ENCODE peak calls at places on chromosome 9, in four cellular contexts. R is thoracic aorta, V is GM23338, B is pancreas. C is an unnamed sample. For H3K4me1, the result is how much of the 10 kb centered on the place peaks cover.

GRCh38 chr9:36074055-36074454 is 37.3 kb downstream of the RECK start:
- DNase-seq in R (no peak), V (no peak), B (no peak), C (no peak)

GRCh38 chr9:127637322-127637847 is 25.3 kb downstream of the STXBP1 start:
- DNase-seq in R (no peak), V (no peak), B (no peak), C (no peak)

GRCh38 chr9:93826905-93827544 is 128.1 kb downstream of the BARX1 start:
- DNase-seq in R (no peak), V (peak), B (no peak), C (peak)

GRCh38 chr9:32431940-32432555 is 47.6 kb downstream of the ACO1 start:
- DNase-seq in R (no peak), V (peak), B (no peak), C (peak)

GRCh38 chr9:72893437-72893836 is 59.4 kb downstream of the ALDH1A1 start:
- DNase-seq in R (no peak), V (no peak), B (no peak), C (no peak)

GRCh38 chr9:76863832-76864231 is 42.1 kb downstream of the PRUNE2 start:
- DNase-seq in R (no peak), V (no peak), B (no peak), C (no peak)

GRCh38 chr9:35937227-35937626 is 20.7 kb downstream of the OR2S2 start:
- DNase-seq in R (no peak), V (no peak), B (no peak), C (no peak)

GRCh38 chr9:37621299-37621934 is 29.0 kb upstream of the TOMM5 start:
- DNase-seq in R (no peak), V (no peak), B (no peak), C (no peak)

GRCh38 chr9:36263662-36264061 is 5.4 kb upstream of the GNE start:
- DNase-seq in R (no peak), V (no peak), B (no peak), C (no peak)

GRCh38 chr9:123080444-123080843 is 47.0 kb downstream of the GPR21 start:
- DNase-seq in R (no peak), V (no peak), B (no peak), C (no peak)

GRCh38 chr9:115106001-115106400 is 12.0 kb downstream of the TNC start:
- DNase-seq in R (no peak), V (no peak), B (no peak), C (no peak)

GRCh38 chr9:36148652-36149051 is 12.1 kb downstream of the GLIPR2 start:
- DNase-seq in R (peak), V (no peak), B (peak), C (peak)

GRCh38 chr9:117744856-117745389 is 40.7 kb downstream of the TLR4 start:
- DNase-seq in R (no peak), V (peak), B (no peak), C (no peak)

GRCh38 chr9:75087279-75087823 is 604 bp downstream of the NMRK1 start:
- DNase-seq in R (no peak), V (peak), B (no peak), C (peak)

GRCh38 chr9:89461302-89461701 is 36.6 kb downstream of the SEMA4D start:
- DNase-seq in R (no peak), V (no peak), B (no peak), C (no peak)

GRCh38 chr9:107248714-107249113 is 34.4 kb upstream of the RAD23B start:
- DNase-seq in R (no peak), V (no peak), B (no peak), C (no peak)

GRCh38 chr9:73805111-73805510 is 653.4 kb downstream of the ANXA1 start:
- DNase-seq in R (no peak), V (no peak), B (no peak), C (no peak)

GRCh38 chr9:92097997-92098482 is 17.2 kb downstream of the SPTLC1 start:
- DNase-seq in R (no peak), V (peak), B (peak), C (peak)

GRCh38 chr9:30065888-30066287 is 2318.6 kb upstream of the ACO1 start:
- DNase-seq in R (no peak), V (no peak), B (no peak), C (no peak)

GRCh38 chr9:92276223-92277007 is 17.1 kb downstream of the IARS1 start:
- DNase-seq in R (no peak), V (no peak), B (no peak), C (no peak)

GRCh38 chr9:113930384-113930783 is 54.3 kb downstream of the ZNF618 start:
- DNase-seq in R (no peak), V (no peak), B (no peak), C (no peak)
- H3K4me1 ChIP-seq in R (under half), V (under half), B (under half), C (under half)

GRCh38 chr9:571066-571465 is 270.4 kb upstream of the DMRT1 start:
- DNase-seq in R (no peak), V (no peak), B (no peak), C (no peak)
- H3K4me1 ChIP-seq in R (under half), V (under half), B (under half), C (under half)

DNA sequence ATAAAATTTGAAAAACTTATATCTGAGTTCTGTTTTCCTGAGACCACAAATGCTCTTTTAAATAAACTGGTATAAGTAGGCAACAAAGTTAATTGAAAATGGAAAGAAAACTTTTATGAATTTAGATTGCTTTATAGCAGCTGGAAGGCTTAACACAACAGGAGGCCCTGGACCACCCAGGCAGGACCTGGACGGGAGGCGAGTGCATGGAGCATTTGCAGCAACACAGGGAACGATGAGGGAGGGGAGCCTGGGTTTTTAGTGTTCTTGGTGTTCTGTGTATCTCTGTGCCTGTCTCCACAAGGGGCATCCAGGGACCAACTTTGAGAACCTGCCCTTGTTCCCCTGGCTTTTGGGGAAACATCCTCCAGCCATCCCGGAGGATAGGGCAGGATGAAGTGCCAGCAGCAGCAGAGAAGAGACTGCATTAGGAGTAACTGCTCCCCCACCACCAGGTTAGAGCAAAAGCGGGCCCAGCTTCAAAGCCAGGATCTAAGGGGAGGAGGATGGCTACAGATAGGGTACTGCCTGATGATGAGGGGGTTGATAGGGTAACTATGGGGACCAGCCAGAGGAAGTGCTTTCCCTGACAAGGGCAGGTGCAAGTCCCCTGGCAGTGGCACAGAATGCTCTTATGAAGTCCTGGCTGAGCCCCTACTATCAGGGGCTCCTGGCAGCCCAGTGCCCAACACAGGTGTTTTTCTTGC is 6.7 kb upstream of the SPATA31E1 start:
- DNase-seq in R (no peak), V (no peak), B (no peak), C (no peak)
- H3K4me1 ChIP-seq in R (under half), V (under half), B (under half), C (under half)

GRCh38 chr9:95891067-95891466 is 15.6 kb downstream of the ERCC6L2 start:
- DNase-seq in R (no peak), V (no peak), B (no peak), C (no peak)

GRCh38 chr9:95892690-95893089 is 17.2 kb downstream of the ERCC6L2 start:
- DNase-seq in R (no peak), V (no peak), B (no peak), C (no peak)

GRCh38 chr9:95887926-95888497 is 12.5 kb downstream of the ERCC6L2 start:
- DNase-seq in R (no peak), V (no peak), B (no peak), C (no peak)

GRCh38 chr9:95896580-95896979 is 21.1 kb downstream of the ERCC6L2 start:
- DNase-seq in R (no peak), V (no peak), B (no peak), C (no peak)

GRCh38 chr9:95890594-95890993 is 15.1 kb downstream of the ERCC6L2 start:
- DNase-seq in R (no peak), V (no peak), B (no peak), C (no peak)
- H3K4me1 ChIP-seq in R (under half), V (under half), B (under half), C (under half)

DNA sequence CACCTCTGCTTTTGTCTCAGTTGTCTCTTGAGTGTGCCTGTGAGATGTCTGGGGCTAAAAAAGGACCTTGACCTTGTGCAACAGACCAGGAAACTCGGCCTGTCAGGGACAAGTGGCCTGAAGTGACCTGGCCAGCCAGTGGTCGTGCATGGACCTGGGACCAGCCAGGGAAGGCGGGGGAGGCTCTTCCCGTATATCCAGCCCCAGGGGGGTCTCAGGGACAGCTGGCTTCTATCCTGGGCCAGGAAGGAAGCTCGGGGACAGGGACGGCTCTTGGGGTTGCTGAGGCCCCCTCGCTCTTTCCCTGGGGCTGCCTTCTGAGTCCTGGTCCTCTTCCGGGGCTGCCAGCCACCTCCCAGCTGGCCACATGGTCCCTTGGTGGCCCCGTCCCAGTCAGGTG is 3.2 kb upstream of the ADAMTSL2 start:
- DNase-seq in R (no peak), V (no peak), B (no peak), C (no peak)
- H3K4me1 ChIP-seq in R (under half), V (under half), B (under half), C (under half)

GRCh38 chr9:109976328-109976702 is 196.3 kb downstream of the PALM2AKAP2 start:
- DNase-seq in R (no peak), V (no peak), B (no peak), C (no peak)

GRCh38 chr9:109973336-109973735 is 193.3 kb downstream of the PALM2AKAP2 start:
- DNase-seq in R (no peak), V (no peak), B (no peak), C (no peak)

GRCh38 chr9:109975574-109976327 is 195.8 kb downstream of the PALM2AKAP2 start:
- DNase-seq in R (no peak), V (no peak), B (no peak), C (no peak)

GRCh38 chr9:109974143-109974917 is 194.3 kb downstream of the PALM2AKAP2 start:
- DNase-seq in R (no peak), V (no peak), B (no peak), C (no peak)

DNA sequence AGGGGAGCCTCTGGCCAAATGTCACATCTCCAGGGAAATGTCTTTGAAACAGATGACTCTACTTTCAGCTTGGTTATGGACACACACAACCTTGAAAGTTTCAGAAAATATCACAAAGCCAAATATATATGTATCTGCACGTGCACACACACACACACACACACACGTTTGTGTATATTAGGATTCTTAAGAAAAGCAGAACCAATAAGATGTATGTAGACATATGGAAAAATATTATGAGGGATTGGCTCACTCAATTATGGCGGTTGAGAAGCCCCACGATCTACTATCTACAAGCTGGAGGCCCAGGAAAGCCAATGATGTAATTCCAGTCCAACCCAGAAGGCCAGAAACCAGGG is 194.9 kb downstream of the PALM2AKAP2 start:
- DNase-seq in R (no peak), V (no peak), B (no peak), C (no peak)
- H3K4me1 ChIP-seq in R (under half), V (under half), B (under half), C (under half)

GRCh38 chr9:136569526-136570148 is 23.8 kb upstream of the NOTCH1 start:
- DNase-seq in R (no peak), V (no peak), B (no peak), C (no peak)

GRCh38 chr9:136570916-136571315 is 25.1 kb upstream of the NOTCH1 start:
- DNase-seq in R (no peak), V (no peak), B (no peak), C (peak)

GRCh38 chr9:136572003-136572595 is 26.3 kb upstream of the NOTCH1 start:
- DNase-seq in R (no peak), V (peak), B (peak), C (no peak)

GRCh38 chr9:136571525-136571924 is 25.7 kb upstream of the NOTCH1 start:
- DNase-seq in R (no peak), V (no peak), B (peak), C (peak)

GRCh38 chr9:136570191-136570845 is 24.5 kb upstream of the NOTCH1 start:
- DNase-seq in R (no peak), V (no peak), B (peak), C (peak)
- H3K4me1 ChIP-seq in R (half or more), V (under half), B (under half), C (half or more)

DNA sequence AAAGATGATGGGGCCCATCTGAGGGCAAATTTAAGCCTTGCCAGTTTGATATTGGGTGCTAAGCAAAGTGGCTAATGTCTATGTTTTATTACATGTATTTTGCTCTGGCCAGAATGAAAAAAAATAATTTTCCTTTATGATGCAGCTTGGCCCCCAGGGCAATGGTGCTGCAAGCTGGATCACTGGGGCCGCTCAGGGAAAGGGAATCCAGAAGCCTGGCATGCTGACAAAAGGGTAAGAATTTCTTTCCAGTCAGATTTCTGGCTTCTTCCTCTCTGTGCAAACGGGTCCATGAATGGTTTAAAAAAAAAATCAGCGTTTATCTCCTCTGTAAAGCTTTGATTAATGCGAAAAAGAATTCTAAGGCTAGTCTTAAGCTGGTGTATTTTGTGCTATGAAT is 138.4 kb downstream of the MAPKAP1 start:
- DNase-seq in R (no peak), V (no peak), B (no peak), C (no peak)
- H3K4me1 ChIP-seq in R (under half), V (under half), B (under half), C (under half)

C was measured in upper lobe of left lung.